ENCODE peak calls at places on chromosomes 16 and 17, in five cellular contexts. K, Q, Y, U and A are unnamed samples.
A peak's percentile ranks its signal among the peaks of the same experiment; 100 is the strongest.

GRCh38 chr17:77462101-77462500 is 321.3 kb downstream of the SEC14L1 start:
- DNase-seq in Y (no peak), U (peak; percentile 84), K (no peak), Q (no peak), A (no peak)

GRCh38 chr17:80474231-80474932 is 2.0 kb downstream of the NPTX1 start:
- DNase-seq in K (peak; percentile 27), U (no peak), Q (peak; percentile 67), Y (no peak), A (peak; percentile 51)

GRCh38 chr17:73410586-73411329 is 99.0 kb upstream of the CDC42EP4 start:
- DNase-seq in Y (no peak), K (no peak), U (no peak), Q (peak; percentile 47), A (no peak)

GRCh38 chr17:14080847-14081251 is 11.5 kb downstream of the COX10 start:
- DNase-seq in Q (no peak), K (no peak), Y (no peak), U (no peak), A (peak; percentile 38)

GRCh38 chr17:81395600-81396277 is 482 bp downstream of the BAHCC1 start:
- DNase-seq in Y (no peak), U (no peak), Q (peak; percentile 58), K (no peak), A (peak; percentile 54)

GRCh38 chr16:87700406-87701065 is 65.2 kb downstream of the KLHDC4 start:
- DNase-seq in U (no peak), K (no peak), Y (no peak), Q (no peak), A (no peak)

GRCh38 chr17:79633937-79634813 is 23.3 kb upstream of the RBFOX3 start:
- DNase-seq in U (no peak), Q (no peak), Y (no peak), K (no peak), A (no peak)

GRCh38 chr16:89422905-89423630 is 67.3 kb downstream of the ANKRD11 start:
- DNase-seq in U (peak; percentile 72), Y (peak; percentile 63), Q (no peak), K (no peak), A (peak; percentile 68)

GRCh38 chr16:15961557-15962205 is 12.3 kb downstream of the ABCC1 start:
- DNase-seq in U (peak; percentile 49), K (no peak), Q (no peak), Y (no peak), A (no peak)

GRCh38 chr16:3152022-3152272 is 17.1 kb downstream of the ZNF213 start:
- DNase-seq in K (no peak), Y (no peak), U (no peak), Q (no peak), A (no peak)

GRCh38 chr17:39979021-39979660 is 1.5 kb upstream of the PSMD3 start:
- DNase-seq in Q (no peak), Y (peak; percentile 89), U (no peak), K (no peak), A (peak; percentile 97)

GRCh38 chr17:47999612-48000011 is 28.7 kb downstream of the CDK5RAP3 start:
- DNase-seq in U (no peak), K (peak; percentile 21), Y (peak; percentile 69), Q (no peak), A (peak; percentile 89)

GRCh38 chr17:19569785-19570496 is 36.3 kb downstream of the SLC47A1 start:
- DNase-seq in U (no peak), K (no peak), Y (no peak), Q (no peak), A (no peak)

GRCh38 chr17:2594657-2595085 is 1.2 kb downstream of the PAFAH1B1 start:
- DNase-seq in Y (no peak), K (no peak), U (no peak), Q (no peak), A (peak; percentile 43)

GRCh38 chr17:52737071-52737470 is 578.6 kb upstream of the CA10 start:
- DNase-seq in Y (no peak), U (no peak), Q (no peak), K (no peak), A (no peak)

GRCh38 chr16:71282943-71283342 is 6.3 kb downstream of the CMTR2 start:
- DNase-seq in Q (no peak), Y (no peak), K (peak; percentile 81), U (no peak), A (no peak)

GRCh38 chr16:19162085-19162484 is 6.0 kb upstream of the SYT17 start:
- DNase-seq in U (no peak), Q (no peak), K (no peak), Y (no peak), A (peak; percentile 13)

GRCh38 chr17:46968896-46969295 is 10.2 kb downstream of the RPRML start:
- DNase-seq in U (no peak), Y (no peak), K (no peak), Q (no peak), A (no peak)

GRCh38 chr17:14321476-14321949 is 20.6 kb downstream of the HS3ST3B1 start:
- DNase-seq in K (no peak), U (no peak), Q (no peak), Y (no peak), A (no peak)

GRCh38 chr17:44203731-44204452 is 4.2 kb upstream of the ATXN7L3 start:
- DNase-seq in Y (no peak), Q (peak; percentile 69), U (no peak), K (peak; percentile 56), A (peak; percentile 74)

GRCh38 chr17:50691550-50692447 is 15.9 kb downstream of the ANKRD40 start:
- DNase-seq in Y (no peak), Q (no peak), U (no peak), K (no peak), A (peak; percentile 49)

GRCh38 chr17:27356091-27356705 is 62.3 kb downstream of the WSB1 start:
- DNase-seq in U (no peak), K (no peak), Y (no peak), Q (no peak), A (no peak)

GRCh38 chr16:10951016-10951415 is 6.7 kb downstream of the CLEC16A start:
- DNase-seq in Y (no peak), U (no peak), K (no peak), Q (no peak), A (peak; percentile 50)

GRCh38 chr16:23608194-23608593 is 12.1 kb upstream of the NDUFAB1 start:
- DNase-seq in Y (no peak), U (no peak), K (peak; percentile 93), Q (no peak), A (peak; percentile 48)

GRCh38 chr17:3602499-3602898 is 6.7 kb downstream of the TRPV1 start:
- DNase-seq in Y (no peak), K (no peak), U (no peak), Q (peak; percentile 77), A (peak; percentile 27)

GRCh38 chr16:63943568-63943967 is 1178.3 kb downstream of the CDH11 start:
- DNase-seq in Q (no peak), Y (no peak), K (no peak), U (no peak), A (no peak)

GRCh38 chr17:82041139-82041814 is 3.8 kb upstream of the DCXR start:
- DNase-seq in K (no peak), Y (peak; percentile 46), Q (no peak), U (no peak), A (peak; percentile 48)

GRCh38 chr16:31404353-31405064 is 11.4 kb downstream of the ITGAD start:
- DNase-seq in U (no peak), K (no peak), Y (no peak), Q (no peak), A (peak; percentile 15)

GRCh38 chr16:27239906-27240655 is 28.5 kb downstream of the NSMCE1 start:
- DNase-seq in Y (no peak), U (no peak), Q (no peak), K (peak; percentile 33), A (no peak)

GRCh38 chr17:63275968-63276349 is 170.1 kb downstream of the CYB561 start:
- DNase-seq in K (no peak), U (no peak), Q (no peak), Y (no peak), A (peak; percentile 60)

GRCh38 chr16:31179153-31179746 is 689 bp upstream of the FUS start:
- DNase-seq in U (no peak), Y (no peak), K (no peak), Q (no peak), A (peak; percentile 42)

GRCh38 chr17:41367426-41368075 is 2.1 kb downstream of the KRT33B start:
- DNase-seq in Q (no peak), Y (peak; percentile 63), U (no peak), K (no peak), A (peak; percentile 94)

GRCh38 chr16:10153993-10154788 is 28.0 kb downstream of the GRIN2A start:
- DNase-seq in K (no peak), U (no peak), Q (no peak), Y (no peak), A (no peak)

DNA sequence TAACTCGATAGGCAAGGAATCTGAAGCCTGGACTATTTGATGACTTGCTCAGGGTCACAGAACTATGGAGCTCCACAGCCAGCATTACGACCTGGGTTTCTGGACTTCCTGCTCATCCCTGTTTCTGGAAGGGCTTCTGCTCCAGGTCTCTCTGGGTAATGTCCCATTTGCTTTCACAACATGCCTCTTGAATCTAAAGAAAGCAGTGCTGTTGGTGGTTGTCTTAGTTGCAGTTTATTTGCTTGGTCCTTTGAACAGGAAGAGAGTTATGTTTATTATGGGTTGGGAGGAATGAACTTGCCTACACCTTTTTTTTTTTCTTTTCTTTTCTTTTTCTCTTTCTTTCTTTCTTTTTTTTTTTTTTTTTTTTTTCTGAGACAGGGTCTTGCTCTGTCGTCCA is 84.8 kb downstream of the PITPNC1 start:
- DNase-seq in U (no peak), K (no peak), Q (no peak), Y (no peak), A (no peak)
- H3K4me1 ChIP-seq in U (peaks cover 11% of the 10 kb centered on the region), K (no peaks in the 10 kb centered on the region), Q (peaks cover 18% of the 10 kb centered on the region), Y (no peaks in the 10 kb centered on the region), A (no peaks in the 10 kb centered on the region)

DNA sequence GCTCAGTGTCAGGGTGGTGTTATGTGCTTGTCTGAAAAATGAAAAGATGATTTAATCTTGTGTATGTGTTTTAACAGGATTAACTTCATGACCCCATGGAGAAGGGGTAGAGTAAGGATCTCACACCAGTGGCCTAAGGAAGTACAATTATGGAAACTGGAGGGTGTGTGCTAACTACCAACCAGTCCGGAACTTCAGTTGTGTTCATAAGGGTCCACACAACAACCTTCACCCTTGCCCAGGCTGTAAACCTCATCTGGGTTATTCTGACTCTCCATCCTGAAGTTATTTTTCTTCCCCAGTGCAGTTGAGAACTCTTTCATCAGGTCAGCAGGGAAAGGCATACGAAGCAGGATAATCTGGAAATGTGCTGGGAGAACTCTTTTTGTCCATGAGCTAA is 158.9 kb downstream of the MAP2K6 start:
- DNase-seq in K (no peak), U (no peak), Y (no peak), Q (no peak), A (no peak)
- H2AFZ ChIP-seq in K (no peak overlapping the region), U (no peak overlapping the region), Y (no peak overlapping the region), Q (no peak overlapping the region), A (no peak overlapping the region)

GRCh38 chr17:56206351-56206750 is 53.1 kb downstream of the ANKFN1 start:
- DNase-seq in K (no peak), U (no peak), Q (no peak), Y (no peak), A (no peak)

DNA sequence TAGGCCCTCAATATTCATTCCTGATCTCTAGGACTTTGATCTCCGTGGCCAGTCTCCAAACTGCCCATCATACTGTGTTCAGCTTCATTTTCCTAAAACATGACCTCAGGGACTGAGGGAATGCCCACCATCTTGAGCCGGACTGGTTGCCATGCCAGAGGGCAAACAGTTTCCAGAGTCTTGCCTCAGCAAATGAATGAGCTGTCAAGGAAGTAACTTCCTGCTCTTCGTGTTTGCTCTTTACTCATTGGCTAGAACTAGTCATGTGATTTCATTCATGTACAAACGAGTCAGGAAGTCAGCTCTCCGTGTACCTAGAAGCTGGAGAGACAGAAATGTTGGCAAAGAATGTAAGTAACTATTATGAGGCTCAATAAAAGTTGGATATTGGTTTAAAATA is 50.2 kb downstream of the ANKFN1 start:
- DNase-seq in Y (peak; percentile 24), K (no peak), U (no peak), Q (no peak), A (peak; percentile 9)
- H3K9ac ChIP-seq in Y (no peak overlapping the region), K (no peak overlapping the region), U (no peak overlapping the region), Q (no peak overlapping the region), A (no peak overlapping the region)

GRCh38 chr17:29617481-29618271 is 5.0 kb downstream of the CORO6 start:
- DNase-seq in Q (peak; percentile 83), Y (peak; percentile 76), U (peak; percentile 36), K (peak; percentile 62), A (peak; percentile 50)
- H3K4me1 ChIP-seq in Q (peaks cover 23% of the 10 kb centered on the region), Y (peaks cover 57% of the 10 kb centered on the region), U (peaks cover 38% of the 10 kb centered on the region), K (peaks cover 34% of the 10 kb centered on the region), A (no peaks in the 10 kb centered on the region)